ENCODE peak calls at places on chromosome 19, in eight cellular contexts. One of them, this sample, is unnamed.

GRCh38 chr19:18300930-18301717 is 19.7 kb upstream of the JUND start:
- DNase-seq in GM04503: no peak
- DNase-seq in GOT3: peak
- DNase-seq in HFFc6: peak
- DNase-seq in RPMI7951: peak
- DNase-seq in bronchial epithelial cell: no peak
- DNase-seq in T-helper 1 cell: no peak
- DNase-seq in stimulated activated CD8-positive, alpha-beta memory T cell treated with anti-CD3 and anti-CD28 coated beads, Interleukin-7, amount 100 ng/mL, for 1 hour: no peak
- DNase-seq in this sample: no peak

GRCh38 chr19:40806385-40807146 is 7.6 kb downstream of the EGLN2 start:
- DNase-seq in GM04503: peak
- DNase-seq in T-helper 1 cell: peak
- DNase-seq in HFFc6: peak
- DNase-seq in GOT3: no peak
- DNase-seq in RPMI7951: peak
- DNase-seq in bronchial epithelial cell: peak
- DNase-seq in stimulated activated CD8-positive, alpha-beta memory T cell treated with anti-CD3 and anti-CD28 coated beads, Interleukin-7, amount 100 ng/mL, for 1 hour: peak
- DNase-seq in this sample: peak

GRCh38 chr19:58586131-58586765 is 13.1 kb upstream of the MZF1 start:
- DNase-seq in T-helper 1 cell: no peak
- DNase-seq in HFFc6: no peak
- DNase-seq in GM04503: no peak
- DNase-seq in bronchial epithelial cell: no peak
- DNase-seq in stimulated activated CD8-positive, alpha-beta memory T cell treated with anti-CD3 and anti-CD28 coated beads, Interleukin-7, amount 100 ng/mL, for 1 hour: no peak
- DNase-seq in GOT3: no peak
- DNase-seq in RPMI7951: no peak
- DNase-seq in this sample: no peak

GRCh38 chr19:50417138-50417849 is 1.4 kb upstream of the SPIB start:
- DNase-seq in T-helper 1 cell: no peak
- DNase-seq in GOT3: no peak
- DNase-seq in bronchial epithelial cell: no peak
- DNase-seq in GM04503: no peak
- DNase-seq in stimulated activated CD8-positive, alpha-beta memory T cell treated with anti-CD3 and anti-CD28 coated beads, Interleukin-7, amount 100 ng/mL, for 1 hour: no peak
- DNase-seq in HFFc6: no peak
- DNase-seq in RPMI7951: no peak
- DNase-seq in this sample: no peak

GRCh38 chr19:49331616-49332055 is 3.6 kb upstream of the CD37 start:
- DNase-seq in RPMI7951: peak
- DNase-seq in bronchial epithelial cell: peak
- DNase-seq in GOT3: no peak
- DNase-seq in GM04503: no peak
- DNase-seq in T-helper 1 cell: peak
- DNase-seq in stimulated activated CD8-positive, alpha-beta memory T cell treated with anti-CD3 and anti-CD28 coated beads, Interleukin-7, amount 100 ng/mL, for 1 hour: no peak
- DNase-seq in HFFc6: peak
- DNase-seq in this sample: no peak

GRCh38 chr19:38201731-38202130 is 22.3 kb downstream of the DPF1 start:
- DNase-seq in bronchial epithelial cell: no peak
- DNase-seq in T-helper 1 cell: no peak
- DNase-seq in GM04503: no peak
- DNase-seq in stimulated activated CD8-positive, alpha-beta memory T cell treated with anti-CD3 and anti-CD28 coated beads, Interleukin-7, amount 100 ng/mL, for 1 hour: no peak
- DNase-seq in RPMI7951: no peak
- DNase-seq in GOT3: no peak
- DNase-seq in HFFc6: no peak
- DNase-seq in this sample: no peak

GRCh38 chr19:39369200-39369599 is 21.7 kb downstream of the PAF1 start:
- DNase-seq in GM04503: no peak
- DNase-seq in stimulated activated CD8-positive, alpha-beta memory T cell treated with anti-CD3 and anti-CD28 coated beads, Interleukin-7, amount 100 ng/mL, for 1 hour: no peak
- DNase-seq in GOT3: no peak
- DNase-seq in RPMI7951: no peak
- DNase-seq in T-helper 1 cell: no peak
- DNase-seq in bronchial epithelial cell: no peak
- DNase-seq in HFFc6: no peak
- DNase-seq in this sample: no peak

GRCh38 chr19:49229416-49229815 is 71.8 kb downstream of the TRPM4 start:
- DNase-seq in GOT3: no peak
- DNase-seq in RPMI7951: no peak
- DNase-seq in HFFc6: no peak
- DNase-seq in bronchial epithelial cell: no peak
- DNase-seq in GM04503: no peak
- DNase-seq in T-helper 1 cell: no peak
- DNase-seq in stimulated activated CD8-positive, alpha-beta memory T cell treated with anti-CD3 and anti-CD28 coated beads, Interleukin-7, amount 100 ng/mL, for 1 hour: no peak
- DNase-seq in this sample: no peak

GRCh38 chr19:1247747-1248453 is 483 bp upstream of the MIDN start:
- DNase-seq in GOT3: no peak
- DNase-seq in bronchial epithelial cell: peak
- DNase-seq in RPMI7951: peak
- DNase-seq in HFFc6: peak
- DNase-seq in GM04503: no peak
- DNase-seq in T-helper 1 cell: peak
- DNase-seq in stimulated activated CD8-positive, alpha-beta memory T cell treated with anti-CD3 and anti-CD28 coated beads, Interleukin-7, amount 100 ng/mL, for 1 hour: no peak
- DNase-seq in this sample: no peak

GRCh38 chr19:32104465-32105235 is 240.8 kb upstream of the ZNF507 start:
- DNase-seq in RPMI7951: peak
- DNase-seq in GM04503: no peak
- DNase-seq in bronchial epithelial cell: peak
- DNase-seq in T-helper 1 cell: no peak
- DNase-seq in stimulated activated CD8-positive, alpha-beta memory T cell treated with anti-CD3 and anti-CD28 coated beads, Interleukin-7, amount 100 ng/mL, for 1 hour: no peak
- DNase-seq in HFFc6: no peak
- DNase-seq in GOT3: no peak
- DNase-seq in this sample: no peak

GRCh38 chr19:38370299-38370698 is 4.1 kb upstream of the PSMD8 start:
- DNase-seq in GM04503: no peak
- DNase-seq in bronchial epithelial cell: no peak
- DNase-seq in stimulated activated CD8-positive, alpha-beta memory T cell treated with anti-CD3 and anti-CD28 coated beads, Interleukin-7, amount 100 ng/mL, for 1 hour: no peak
- DNase-seq in GOT3: no peak
- DNase-seq in HFFc6: no peak
- DNase-seq in T-helper 1 cell: no peak
- DNase-seq in RPMI7951: no peak
- DNase-seq in this sample: no peak

GRCh38 chr19:45235485-45235884 is 9.7 kb downstream of the EXOC3L2 start:
- DNase-seq in GOT3: no peak
- DNase-seq in bronchial epithelial cell: no peak
- DNase-seq in RPMI7951: no peak
- DNase-seq in HFFc6: no peak
- DNase-seq in T-helper 1 cell: no peak
- DNase-seq in GM04503: no peak
- DNase-seq in stimulated activated CD8-positive, alpha-beta memory T cell treated with anti-CD3 and anti-CD28 coated beads, Interleukin-7, amount 100 ng/mL, for 1 hour: no peak
- DNase-seq in this sample: no peak

GRCh38 chr19:1272423-1273262 is 2.7 kb upstream of the FAM174C start:
- DNase-seq in GOT3: no peak
- DNase-seq in GM04503: no peak
- DNase-seq in HFFc6: no peak
- DNase-seq in bronchial epithelial cell: no peak
- DNase-seq in T-helper 1 cell: no peak
- DNase-seq in stimulated activated CD8-positive, alpha-beta memory T cell treated with anti-CD3 and anti-CD28 coated beads, Interleukin-7, amount 100 ng/mL, for 1 hour: no peak
- DNase-seq in RPMI7951: no peak
- DNase-seq in this sample: no peak

GRCh38 chr19:40718774-40719391 is 2.0 kb downstream of the ITPKC start:
- DNase-seq in stimulated activated CD8-positive, alpha-beta memory T cell treated with anti-CD3 and anti-CD28 coated beads, Interleukin-7, amount 100 ng/mL, for 1 hour: no peak
- DNase-seq in GM04503: no peak
- DNase-seq in RPMI7951: peak
- DNase-seq in T-helper 1 cell: no peak
- DNase-seq in HFFc6: peak
- DNase-seq in bronchial epithelial cell: peak
- DNase-seq in GOT3: no peak
- DNase-seq in this sample: no peak

GRCh38 chr19:49475995-49476880 is 2.2 kb downstream of the FLT3LG start:
- DNase-seq in HFFc6: no peak
- DNase-seq in GOT3: no peak
- DNase-seq in stimulated activated CD8-positive, alpha-beta memory T cell treated with anti-CD3 and anti-CD28 coated beads, Interleukin-7, amount 100 ng/mL, for 1 hour: no peak
- DNase-seq in T-helper 1 cell: no peak
- DNase-seq in RPMI7951: no peak
- DNase-seq in GM04503: no peak
- DNase-seq in bronchial epithelial cell: no peak
- DNase-seq in this sample: no peak

GRCh38 chr19:51359294-51359693 is 6.9 kb downstream of the ETFB start:
- DNase-seq in RPMI7951: peak
- DNase-seq in bronchial epithelial cell: peak
- DNase-seq in HFFc6: peak
- DNase-seq in T-helper 1 cell: no peak
- DNase-seq in GM04503: peak
- DNase-seq in GOT3: no peak
- DNase-seq in stimulated activated CD8-positive, alpha-beta memory T cell treated with anti-CD3 and anti-CD28 coated beads, Interleukin-7, amount 100 ng/mL, for 1 hour: no peak
- DNase-seq in this sample: peak

GRCh38 chr19:31270897-31271568 is 78.2 kb downstream of the TSHZ3 start:
- DNase-seq in bronchial epithelial cell: no peak
- DNase-seq in stimulated activated CD8-positive, alpha-beta memory T cell treated with anti-CD3 and anti-CD28 coated beads, Interleukin-7, amount 100 ng/mL, for 1 hour: no peak
- DNase-seq in T-helper 1 cell: no peak
- DNase-seq in GOT3: no peak
- DNase-seq in RPMI7951: peak
- DNase-seq in GM04503: no peak
- DNase-seq in HFFc6: no peak
- DNase-seq in this sample: no peak

GRCh38 chr19:3644351-3645066 is 17.9 kb upstream of the CACTIN start:
- DNase-seq in bronchial epithelial cell: no peak
- DNase-seq in T-helper 1 cell: no peak
- DNase-seq in HFFc6: no peak
- DNase-seq in GOT3: no peak
- DNase-seq in RPMI7951: peak
- DNase-seq in GM04503: no peak
- DNase-seq in stimulated activated CD8-positive, alpha-beta memory T cell treated with anti-CD3 and anti-CD28 coated beads, Interleukin-7, amount 100 ng/mL, for 1 hour: no peak
- DNase-seq in this sample: no peak

GRCh38 chr19:51735759-51736449 is 12.1 kb upstream of the HAS1 start:
- DNase-seq in stimulated activated CD8-positive, alpha-beta memory T cell treated with anti-CD3 and anti-CD28 coated beads, Interleukin-7, amount 100 ng/mL, for 1 hour: no peak
- DNase-seq in GM04503: no peak
- DNase-seq in RPMI7951: peak
- DNase-seq in bronchial epithelial cell: no peak
- DNase-seq in GOT3: peak
- DNase-seq in HFFc6: no peak
- DNase-seq in T-helper 1 cell: no peak
- DNase-seq in this sample: peak

GRCh38 chr19:28292822-28293500 is 920.0 kb downstream of the UQCRFS1 start:
- DNase-seq in GM04503: no peak
- DNase-seq in T-helper 1 cell: no peak
- DNase-seq in stimulated activated CD8-positive, alpha-beta memory T cell treated with anti-CD3 and anti-CD28 coated beads, Interleukin-7, amount 100 ng/mL, for 1 hour: no peak
- DNase-seq in bronchial epithelial cell: no peak
- DNase-seq in GOT3: no peak
- DNase-seq in RPMI7951: peak
- DNase-seq in HFFc6: no peak
- DNase-seq in this sample: no peak